ENCODE peak calls at places on chromosome 3, in four cellular contexts. S, T, X and Z are unnamed samples.
A peak's percentile ranks its signal among the peaks of the same experiment; 100 is the strongest.

GRCh38 chr3:117519776-117520175 is 810.2 kb downstream of the TUSC7 start:
- DNase-seq in S (no peak), T (no peak), X (no peak), Z (no peak)

GRCh38 chr3:128279594-128279880 is 126.3 kb downstream of the EEFSEC start:
- DNase-seq in X (no peak), S (no peak), T (no peak), Z (no peak)

GRCh38 chr3:132343018-132343612 is 25.9 kb downstream of the ACP3 start:
- DNase-seq in S (peak; percentile 70), X (peak; percentile 37), T (peak; percentile 66), Z (peak; percentile 82)

GRCh38 chr3:63625161-63625560 is 27.3 kb upstream of the SNTN start:
- DNase-seq in X (peak; percentile 96), S (no peak), T (peak; percentile 57), Z (no peak)

GRCh38 chr3:23488618-23489017 is 285.5 kb downstream of the UBE2E2 start:
- DNase-seq in S (no peak), T (no peak), X (peak; percentile 41), Z (peak; percentile 13)

GRCh38 chr3:155676252-155676981 is 68.5 kb downstream of the PLCH1 start:
- DNase-seq in S (peak; percentile 57), X (peak; percentile 62), T (peak; percentile 58), Z (peak; percentile 95)

GRCh38 chr3:124282751-124283643 is 291.1 kb upstream of the ROPN1 start:
- DNase-seq in T (peak; percentile 56), S (peak; percentile 65), X (peak; percentile 81), Z (peak; percentile 17)

GRCh38 chr3:37181766-37182165 is 7.4 kb upstream of the LRRFIP2 start:
- DNase-seq in X (no peak), T (peak; percentile 61), S (no peak), Z (peak; percentile 33)

GRCh38 chr3:18423401-18424212 is 1.5 kb downstream of the SATB1 start:
- DNase-seq in T (peak; percentile 71), X (peak; percentile 54), S (peak; percentile 80), Z (no peak)

GRCh38 chr3:14847613-14848541 is 29.1 kb downstream of the FGD5 start:
- DNase-seq in S (peak; percentile 95), T (no peak), X (no peak), Z (no peak)

GRCh38 chr3:183443395-183444132 is 15.1 kb upstream of the MCF2L2 start:
- DNase-seq in T (no peak), S (no peak), X (no peak), Z (no peak)

GRCh38 chr3:65811050-65811766 is 227.5 kb downstream of the MAGI1 start:
- DNase-seq in S (no peak), T (no peak), X (peak; percentile 72), Z (no peak)

GRCh38 chr3:138717348-138717747 is 108.8 kb downstream of the FAIM start:
- DNase-seq in T (no peak), S (no peak), X (no peak), Z (no peak)

GRCh38 chr3:65026151-65026550 is 338.4 kb upstream of the ADAMTS9 start:
- DNase-seq in T (no peak), X (no peak), S (peak; percentile 50), Z (no peak)

GRCh38 chr3:166451997-166452396 is 614.8 kb upstream of the BCHE start:
- DNase-seq in S (no peak), X (no peak), T (no peak), Z (no peak)

GRCh38 chr3:111601810-111602209 is 6.7 kb upstream of the ZBED2 start:
- DNase-seq in X (no peak), T (peak; percentile 73), S (no peak), Z (no peak)

GRCh38 chr3:127768346-127769008 is 53.8 kb downstream of the MGLL start:
- DNase-seq in X (peak; percentile 98), S (no peak), T (peak; percentile 95), Z (peak; percentile 73)

GRCh38 chr3:110485389-110485788 is 586.2 kb upstream of the NECTIN3 start:
- DNase-seq in S (no peak), X (no peak), T (peak; percentile 46), Z (no peak)

GRCh38 chr3:187027531-187027936 is 97.2 kb downstream of the ST6GAL1 start:
- DNase-seq in X (no peak), S (no peak), T (no peak), Z (no peak)

GRCh38 chr3:187713504-187713903 is 11.1 kb upstream of the RTP2 start:
- DNase-seq in X (peak; percentile 36), T (peak; percentile 61), S (peak; percentile 65), Z (no peak)

GRCh38 chr3:122350814-122351418 is 25.9 kb downstream of the CSTA start:
- DNase-seq in S (no peak), T (peak; percentile 27), X (peak; percentile 58), Z (no peak)

GRCh38 chr3:30042274-30042859 is 564.0 kb upstream of the TGFBR2 start:
- DNase-seq in X (peak; percentile 52), S (peak; percentile 76), T (peak; percentile 84), Z (peak; percentile 67)

GRCh38 chr3:134457331-134458125 is 28.3 kb downstream of the ANAPC13 start:
- DNase-seq in T (no peak), X (no peak), S (peak; percentile 46), Z (no peak)

GRCh38 chr3:97952280-97952679 is 20.0 kb downstream of the RIOX2 start:
- DNase-seq in T (peak; percentile 25), X (no peak), S (no peak), Z (peak; percentile 85)

GRCh38 chr3:140206196-140207040 is 271.4 kb downstream of the CLSTN2 start:
- DNase-seq in S (peak; percentile 87), X (peak; percentile 35), T (peak; percentile 3), Z (no peak)

GRCh38 chr3:198079771-198080520 is 119.9 kb downstream of the LMLN start:
- DNase-seq in X (peak; percentile 6), S (peak; percentile 42), T (peak; percentile 54), Z (peak; percentile 29)

GRCh38 chr3:133535971-133536634 is 37.4 kb upstream of the CDV3 start:
- DNase-seq in S (no peak), T (peak; percentile 85), X (peak; percentile 89), Z (no peak)

GRCh38 chr3:160852856-160853255 is 96.8 kb downstream of the PPM1L start:
- DNase-seq in T (no peak), X (no peak), S (no peak), Z (no peak)

GRCh38 chr3:130820976-130821375 is 72.9 kb upstream of the ATP2C1 start:
- DNase-seq in S (peak; percentile 59), X (peak; percentile 38), T (peak; percentile 83), Z (peak; percentile 38)

GRCh38 chr3:117483839-117484238 is 774.3 kb downstream of the TUSC7 start:
- DNase-seq in T (no peak), X (no peak), S (peak; percentile 9), Z (no peak)

GRCh38 chr3:42691861-42692666 is 6.7 kb downstream of the KLHL40 start:
- DNase-seq in T (no peak), S (no peak), X (no peak), Z (no peak)

GRCh38 chr3:20904674-20905073 is 718.7 kb upstream of the SGO1 start:
- DNase-seq in S (peak; percentile 87), X (no peak), T (no peak), Z (no peak)

GRCh38 chr3:36893137-36893557 is 51.7 kb downstream of the TRANK1 start:
- DNase-seq in T (peak; percentile 34), S (peak; percentile 98), X (peak; percentile 82), Z (no peak)

GRCh38 chr3:169455472-169455871 is 208.0 kb downstream of the MECOM start:
- DNase-seq in T (peak; percentile 32), S (no peak), X (no peak), Z (no peak)

GRCh38 chr3:28935141-28935540 is 345.7 kb upstream of the RBMS3 start:
- DNase-seq in T (no peak), X (no peak), S (no peak), Z (no peak)

GRCh38 chr3:158105710-158106438 is at the start of gene SHOX2:
- DNase-seq in S (peak; percentile 70), X (no peak), T (no peak), Z (peak; percentile 61)
- H3K9ac ChIP-seq in S (peak within 1 kb of the TSS; percentile 67), X (no peak within 1 kb of the TSS), T (no peak within 1 kb of the TSS), Z (no peak within 1 kb of the TSS)

DNA sequence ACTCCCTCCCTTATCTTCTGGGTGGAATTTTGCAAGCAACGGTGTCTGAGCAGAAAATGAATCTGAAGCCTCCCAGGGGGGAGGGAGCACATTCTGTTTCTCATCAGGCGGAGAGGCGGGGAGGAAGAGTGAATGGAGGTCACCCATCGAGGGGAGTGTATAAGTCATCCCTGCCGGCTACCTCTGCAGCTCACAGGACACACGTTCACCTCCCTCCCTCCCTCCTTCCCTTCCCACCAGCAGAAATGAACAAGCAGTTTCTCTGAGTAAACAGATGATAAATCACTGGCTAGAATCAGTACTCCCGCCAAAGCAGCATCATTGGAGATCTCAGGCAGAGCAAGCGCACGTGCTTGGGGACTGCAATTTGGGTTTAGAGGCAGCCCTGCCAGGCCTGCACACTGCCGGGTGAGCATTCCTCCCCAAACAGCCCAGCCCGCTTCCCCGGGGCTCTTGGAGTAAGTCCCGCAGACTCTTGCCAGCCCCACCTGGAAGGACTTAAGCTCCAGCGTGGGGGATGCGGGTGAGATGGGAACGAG is 38.3 kb downstream of the CPN2 start:
- DNase-seq in T (peak; percentile 83), S (no peak), X (peak; percentile 85), Z (no peak)
- H3K27me3 ChIP-seq in T (no peaks in the 10 kb centered on the region), S (no peaks in the 10 kb centered on the region), X (peaks cover 62% of the 10 kb centered on the region), Z (peaks cover 6% of the 10 kb centered on the region)

DNA sequence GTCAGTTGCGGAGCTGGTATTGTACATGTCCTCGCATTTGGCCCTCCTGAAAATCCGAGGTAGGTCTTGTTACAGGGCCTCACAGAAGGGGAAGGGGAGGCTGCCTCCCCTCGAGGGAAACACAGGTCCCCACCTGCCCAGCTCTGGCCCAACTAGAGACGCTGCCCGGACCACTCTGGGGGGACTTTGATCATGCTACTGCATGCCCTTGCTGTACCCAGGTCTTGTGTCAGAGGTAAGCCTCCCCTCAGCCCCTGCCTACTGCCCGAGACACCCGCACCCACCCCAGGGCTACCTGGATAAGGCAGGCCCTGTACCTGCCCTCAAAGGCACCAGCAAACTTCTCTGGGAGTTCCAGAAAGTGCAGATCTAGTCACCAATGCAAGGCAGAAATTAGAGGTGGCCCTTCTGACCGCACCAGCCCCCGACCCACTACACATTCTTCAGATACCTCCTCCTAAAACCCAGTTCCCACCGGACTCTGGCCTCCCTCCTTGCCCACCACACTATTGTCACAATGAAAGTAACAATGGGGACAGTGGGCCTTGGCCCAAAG is 981 bp upstream of the SCAP start:
- DNase-seq in X (no peak), T (no peak), S (no peak), Z (no peak)
- H3K9ac ChIP-seq in X (no peak overlapping the region), T (no peak overlapping the region), S (no peak overlapping the region), Z (no peak overlapping the region)

GRCh38 chr3:151460774-151461450 is at the start of gene IGSF10:
- DNase-seq in X (no peak), S (no peak), T (no peak), Z (no peak)
- H3K27me3 ChIP-seq in X (peaks cover 9% of the 10 kb centered on the region), S (no peaks in the 10 kb centered on the region), T (no peaks in the 10 kb centered on the region), Z (no peaks in the 10 kb centered on the region)